ENCODE peak calls at places on chromosomes 5 and 9, in eight cellular contexts. Q is K562, F is stomach, M is SK-N-SH, H is A549, W is upper lobe of left lung, T is GM12878, S is tibial nerve. U is an unnamed sample.

GRCh38 chr9:124363326-124364096 is 51.7 kb downstream of the PSMB7 start:
- DNase-seq in Q (no peak), F (no peak), M (no peak), H (no peak), W (no peak), T (no peak), S (no peak), U (no peak)

GRCh38 chr5:93503598-93504067 is 77.4 kb downstream of the NR2F1-AS1 start:
- DNase-seq in Q (no peak), F (no peak), M (no peak), H (peak; percentile 44), W (no peak), T (no peak), S (no peak), U (no peak)

GRCh38 chr9:16729656-16730055 is 140.8 kb downstream of the BNC2 start:
- DNase-seq in Q (no peak), F (no peak), M (no peak), H (no peak), W (no peak), T (no peak), S (no peak), U (no peak)

GRCh38 chr9:116042321-116042720 is 111.3 kb upstream of the PAPPA start:
- DNase-seq in Q (no peak), F (no peak), M (no peak), H (no peak), W (no peak), T (no peak), S (no peak), U (no peak)

GRCh38 chr9:106885451-106885850 is 22.5 kb downstream of the ZNF462 start:
- DNase-seq in Q (no peak), F (no peak), M (no peak), H (peak; percentile 67), W (no peak), T (no peak), S (no peak), U (no peak)

GRCh38 chr5:150024241-150024984 is 23.9 kb downstream of the HMGXB3 start:
- DNase-seq in Q (peak; percentile 38), F (no peak), M (no peak), H (no peak), W (no peak), T (no peak), S (no peak), U (no peak)

GRCh38 chr5:98096155-98096554 is 677.3 kb upstream of the RGMB start:
- DNase-seq in Q (no peak), F (no peak), M (no peak), H (no peak), W (no peak), T (no peak), S (no peak), U (no peak)

GRCh38 chr9:37328561-37329227 is 93.8 kb upstream of the GRHPR start:
- DNase-seq in Q (no peak), F (no peak), M (no peak), H (no peak), W (no peak), T (no peak), S (no peak), U (no peak)

GRCh38 chr5:127909078-127909477 is 174.5 kb upstream of the SLC12A2 start:
- DNase-seq in Q (peak; percentile 29), F (no peak), M (peak; percentile 13), H (peak; percentile 84), W (no peak), T (no peak), S (no peak), U (no peak)

GRCh38 chr9:83649080-83649479 is 26.1 kb downstream of the IDNK start:
- DNase-seq in Q (peak; percentile 72), F (peak; percentile 74), M (peak; percentile 77), H (peak; percentile 63), W (peak; percentile 54), T (no peak), S (peak; percentile 63), U (no peak)

GRCh38 chr5:107812570-107813141 is 141.9 kb upstream of the EFNA5 start:
- DNase-seq in Q (no peak), F (no peak), M (no peak), H (no peak), W (no peak), T (peak; percentile 79), S (no peak), U (no peak)

GRCh38 chr5:139422307-139422893 is 16.9 kb downstream of the DNAJC18 start:
- DNase-seq in Q (peak; percentile 78), F (no peak), M (peak; percentile 74), H (peak; percentile 69), W (no peak), T (no peak), S (peak; percentile 89), U (no peak)

GRCh38 chr9:6086006-6086655 is 70.7 kb upstream of the RANBP6 start:
- DNase-seq in Q (no peak), F (no peak), M (no peak), H (no peak), W (no peak), T (no peak), S (no peak), U (no peak)

GRCh38 chr9:28799876-28800275 is 1226.6 kb upstream of the C9orf72 start:
- DNase-seq in Q (no peak), F (no peak), M (no peak), H (no peak), W (no peak), T (no peak), S (no peak), U (no peak)

GRCh38 chr9:96048954-96049831 is 173.7 kb downstream of the ERCC6L2 start:
- DNase-seq in Q (no peak), F (peak; percentile 96), M (no peak), H (no peak), W (peak; percentile 75), T (no peak), S (no peak), U (peak; percentile 37)

DNA sequence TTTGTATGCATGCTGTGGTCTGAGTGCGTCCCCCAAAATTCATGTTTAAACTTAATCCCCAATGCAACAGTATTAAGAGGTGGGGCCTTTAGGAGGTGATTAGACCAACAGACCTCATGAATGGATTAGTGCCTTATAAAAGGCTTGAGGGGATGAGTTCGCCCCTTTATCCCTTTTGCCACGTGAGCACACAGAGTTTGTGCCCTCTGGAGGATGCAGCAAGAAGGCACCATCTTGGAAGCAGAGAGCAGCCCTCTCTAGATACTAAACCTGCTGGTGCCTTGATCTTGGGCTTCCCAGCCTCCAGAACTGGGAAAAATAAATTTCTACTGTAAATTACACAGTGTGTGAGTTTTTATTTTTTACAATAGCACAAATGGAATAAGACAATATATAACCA is 177.1 kb upstream of the SPRY4 start:
- DNase-seq in Q (no peak), F (no peak), M (no peak), H (no peak), W (no peak), T (no peak), S (no peak), U (no peak)
- TF ChIP-seq CTCF in Q (no peak), F (no peak), M (no peak), H (no peak), W (no peak), T (no peak), S (no peak), U (no peak)

GRCh38 chr5:54722846-54723433 is 205.4 kb downstream of the SNX18 start:
- DNase-seq in Q (no peak), F (no peak), M (no peak), H (no peak), W (no peak), T (no peak), S (no peak), U (no peak)

GRCh38 chr5:54727874-54728273 is 210.3 kb downstream of the SNX18 start:
- DNase-seq in Q (no peak), F (no peak), M (no peak), H (no peak), W (no peak), T (no peak), S (no peak), U (no peak)

GRCh38 chr5:54721951-54722654 is 204.5 kb downstream of the SNX18 start:
- DNase-seq in Q (no peak), F (no peak), M (no peak), H (no peak), W (no peak), T (no peak), S (no peak), U (no peak)

GRCh38 chr5:54720346-54720745 is 202.8 kb downstream of the SNX18 start:
- DNase-seq in Q (no peak), F (no peak), M (no peak), H (no peak), W (no peak), T (no peak), S (no peak), U (no peak)

GRCh38 chr5:54725391-54726280 is 208.1 kb downstream of the SNX18 start:
- DNase-seq in Q (no peak), F (no peak), M (no peak), H (no peak), W (no peak), T (no peak), S (no peak), U (no peak)
- H3K27ac ChIP-seq in Q (no peak overlapping the region), F (no peak overlapping the region), M (no peak overlapping the region), H (no peak overlapping the region), W (no peak overlapping the region), T (no peak overlapping the region), S (no peak overlapping the region), U (no peak overlapping the region)

DNA sequence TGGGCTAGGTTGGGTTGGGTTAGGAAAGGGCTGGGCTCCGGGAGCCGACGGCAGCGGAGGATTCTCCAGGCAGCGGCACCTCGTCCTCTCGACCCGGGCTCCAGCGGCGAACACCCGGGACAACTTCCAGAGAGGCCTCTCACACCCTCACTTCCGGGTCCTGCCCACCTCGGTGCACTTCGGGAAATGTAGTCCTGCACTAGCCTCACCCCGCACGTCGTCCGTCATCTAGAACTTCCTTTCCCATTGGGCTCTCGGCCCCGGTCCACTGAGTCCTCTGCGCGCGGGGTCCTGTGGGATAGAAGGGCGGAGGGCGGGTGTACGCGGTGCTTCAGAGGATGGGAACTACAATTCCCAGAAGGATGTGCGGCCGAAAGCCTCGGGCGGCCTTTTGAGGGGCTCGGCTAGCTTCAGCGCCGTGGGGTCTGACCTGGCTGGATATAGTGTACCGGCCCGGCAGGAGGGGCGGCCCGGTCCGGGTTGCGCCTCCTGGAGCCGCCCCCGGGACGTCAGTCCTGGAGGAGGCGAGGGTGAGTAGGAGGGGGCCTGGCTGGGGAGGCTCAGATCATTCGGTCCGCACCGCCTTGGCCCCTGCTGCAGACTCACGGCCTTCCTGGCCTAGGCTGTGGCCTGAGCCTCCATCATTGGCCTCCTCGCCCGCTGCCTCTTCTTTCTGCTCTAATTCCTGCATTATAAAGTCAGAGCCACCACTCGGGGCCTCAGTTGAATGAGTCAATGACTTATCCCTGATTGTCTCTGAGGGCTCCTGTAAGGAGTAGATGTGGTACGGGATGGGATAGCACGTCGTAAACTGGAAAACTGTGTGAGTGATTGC is at the start of the genes ERP44 and INVS:
- DNase-seq in Q (peak; percentile 94), F (peak; percentile 99), M (peak; percentile 94), H (peak; percentile 99), W (peak; percentile 92), T (peak; percentile 97), S (peak; percentile 98), U (peak; percentile 97)
- TF ChIP-seq EP300 in Q (no peak), F (no peak), M (no peak), H (no peak), W (no peak), T (no peak), S (peak; percentile 83), U (no peak)

DNA sequence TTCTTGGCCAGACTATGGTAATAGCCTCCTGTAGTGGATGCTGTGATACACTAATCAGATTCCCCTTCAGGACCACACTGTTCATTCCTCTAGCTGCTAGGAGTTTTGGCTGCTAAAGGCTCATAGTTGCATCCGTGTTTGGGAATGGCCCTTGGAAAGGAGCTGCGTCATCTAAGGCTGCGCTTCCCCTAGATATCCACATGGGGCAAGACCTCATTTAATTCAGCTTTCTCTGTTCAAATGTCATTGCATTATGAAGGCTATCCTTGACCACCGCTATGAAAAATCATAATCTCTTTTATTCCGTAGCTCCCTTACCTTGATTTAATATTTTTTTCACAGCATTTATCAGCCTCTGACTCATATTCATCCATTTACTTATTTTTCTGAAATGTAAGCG is 258.3 kb upstream of the NR4A3 start:
- DNase-seq in Q (peak; percentile 12), F (no peak), M (peak; percentile 12), H (peak; percentile 30), W (no peak), T (no peak), S (no peak), U (no peak)
- TF ChIP-seq CTCF in Q (peak; percentile 23), F (no peak), M (peak; percentile 22), H (no peak), W (no peak), T (no peak), S (no peak), U (no peak)